ENCODE peak calls at places on chromosomes 16 and 17, in seven cellular contexts. One of them, this sample, is unnamed.
A peak's percentile ranks its signal among the peaks of the same experiment; 100 is the strongest.

GRCh38 chr17:16474012-16474725 is 17.8 kb downstream of the LRRC75A start:
- DNase-seq in heart left ventricle: no peak
- DNase-seq in D341Med: no peak
- DNase-seq in right atrium auricular region: no peak
- DNase-seq in omental fat pad: no peak
- DNase-seq in brain microvascular endothelial cell: no peak
- DNase-seq in NCI-H2171: no peak
- DNase-seq in this sample: no peak

GRCh38 chr16:67961551-67961957 is 6.9 kb downstream of the SLC12A4 start:
- DNase-seq in brain microvascular endothelial cell: no peak
- DNase-seq in D341Med: no peak
- DNase-seq in heart left ventricle: peak; percentile 60
- DNase-seq in right atrium auricular region: no peak
- DNase-seq in omental fat pad: no peak
- DNase-seq in NCI-H2171: peak; percentile 60
- DNase-seq in this sample: no peak

GRCh38 chr17:65099941-65100315 is 37.2 kb upstream of the RGS9 start:
- DNase-seq in right atrium auricular region: no peak
- DNase-seq in omental fat pad: peak; percentile 58
- DNase-seq in D341Med: no peak
- DNase-seq in brain microvascular endothelial cell: peak; percentile 99
- DNase-seq in NCI-H2171: no peak
- DNase-seq in heart left ventricle: no peak
- DNase-seq in this sample: peak; percentile 62

GRCh38 chr17:19345067-19345460 is 17.5 kb downstream of the B9D1 start:
- DNase-seq in heart left ventricle: no peak
- DNase-seq in D341Med: no peak
- DNase-seq in right atrium auricular region: no peak
- DNase-seq in NCI-H2171: no peak
- DNase-seq in omental fat pad: no peak
- DNase-seq in brain microvascular endothelial cell: no peak
- DNase-seq in this sample: no peak

GRCh38 chr17:39402279-39402889 is 958 bp upstream of the FBXL20 start:
- DNase-seq in heart left ventricle: peak; percentile 93
- DNase-seq in NCI-H2171: peak; percentile 89
- DNase-seq in brain microvascular endothelial cell: peak; percentile 90
- DNase-seq in right atrium auricular region: peak; percentile 93
- DNase-seq in D341Med: peak; percentile 99
- DNase-seq in omental fat pad: peak; percentile 97
- DNase-seq in this sample: peak; percentile 86

GRCh38 chr17:80783461-80783860 is 208.2 kb upstream of the CHMP6 start:
- DNase-seq in right atrium auricular region: no peak
- DNase-seq in NCI-H2171: no peak
- DNase-seq in heart left ventricle: no peak
- DNase-seq in omental fat pad: no peak
- DNase-seq in brain microvascular endothelial cell: no peak
- DNase-seq in D341Med: no peak
- DNase-seq in this sample: no peak

GRCh38 chr17:28177351-28177750 is 134.9 kb downstream of the NLK start:
- DNase-seq in right atrium auricular region: no peak
- DNase-seq in NCI-H2171: no peak
- DNase-seq in brain microvascular endothelial cell: no peak
- DNase-seq in omental fat pad: no peak
- DNase-seq in D341Med: no peak
- DNase-seq in heart left ventricle: no peak
- DNase-seq in this sample: no peak

GRCh38 chr17:43367588-43368242 is 31.1 kb upstream of the ARL4D start:
- DNase-seq in brain microvascular endothelial cell: peak; percentile 79
- DNase-seq in heart left ventricle: no peak
- DNase-seq in right atrium auricular region: no peak
- DNase-seq in D341Med: no peak
- DNase-seq in NCI-H2171: peak; percentile 80
- DNase-seq in omental fat pad: no peak
- DNase-seq in this sample: peak; percentile 25

GRCh38 chr16:25126820-25127232 is 15.3 kb downstream of the LCMT1 start:
- DNase-seq in omental fat pad: no peak
- DNase-seq in D341Med: peak; percentile 41
- DNase-seq in NCI-H2171: no peak
- DNase-seq in heart left ventricle: no peak
- DNase-seq in brain microvascular endothelial cell: peak; percentile 78
- DNase-seq in right atrium auricular region: no peak
- DNase-seq in this sample: no peak

GRCh38 chr16:66228791-66229190 is 137.7 kb upstream of the CDH5 start:
- DNase-seq in NCI-H2171: no peak
- DNase-seq in brain microvascular endothelial cell: no peak
- DNase-seq in omental fat pad: no peak
- DNase-seq in right atrium auricular region: no peak
- DNase-seq in heart left ventricle: no peak
- DNase-seq in D341Med: no peak
- DNase-seq in this sample: no peak

GRCh38 chr16:67101301-67101675 is 8.5 kb upstream of the PHAF1 start:
- DNase-seq in D341Med: no peak
- DNase-seq in right atrium auricular region: no peak
- DNase-seq in heart left ventricle: no peak
- DNase-seq in omental fat pad: no peak
- DNase-seq in brain microvascular endothelial cell: no peak
- DNase-seq in NCI-H2171: no peak
- DNase-seq in this sample: no peak

GRCh38 chr16:49492090-49492801 is 118.6 kb downstream of the C16orf78 start:
- DNase-seq in omental fat pad: no peak
- DNase-seq in brain microvascular endothelial cell: no peak
- DNase-seq in D341Med: peak; percentile 87
- DNase-seq in NCI-H2171: no peak
- DNase-seq in right atrium auricular region: no peak
- DNase-seq in heart left ventricle: peak; percentile 43
- DNase-seq in this sample: no peak

GRCh38 chr17:46878055-46878454 is 26.7 kb downstream of the WNT9B start:
- DNase-seq in omental fat pad: no peak
- DNase-seq in NCI-H2171: no peak
- DNase-seq in brain microvascular endothelial cell: no peak
- DNase-seq in heart left ventricle: peak; percentile 49
- DNase-seq in D341Med: no peak
- DNase-seq in right atrium auricular region: peak; percentile 64
- DNase-seq in this sample: no peak

GRCh38 chr17:10574324-10574723 is 24.9 kb upstream of the MYH2 start:
- DNase-seq in D341Med: no peak
- DNase-seq in heart left ventricle: no peak
- DNase-seq in right atrium auricular region: no peak
- DNase-seq in omental fat pad: no peak
- DNase-seq in brain microvascular endothelial cell: no peak
- DNase-seq in NCI-H2171: no peak
- DNase-seq in this sample: no peak

GRCh38 chr16:90004577-90004976 is 14.7 kb downstream of the DBNDD1 start:
- DNase-seq in D341Med: no peak
- DNase-seq in brain microvascular endothelial cell: no peak
- DNase-seq in omental fat pad: no peak
- DNase-seq in NCI-H2171: no peak
- DNase-seq in heart left ventricle: no peak
- DNase-seq in right atrium auricular region: no peak
- DNase-seq in this sample: no peak

GRCh38 chr16:57091990-57092785 is at the start of gene CPNE2:
- DNase-seq in right atrium auricular region: no peak
- DNase-seq in omental fat pad: no peak
- DNase-seq in brain microvascular endothelial cell: no peak
- DNase-seq in heart left ventricle: peak; percentile 84
- DNase-seq in NCI-H2171: peak; percentile 48
- DNase-seq in D341Med: peak; percentile 84
- DNase-seq in this sample: no peak

GRCh38 chr17:67365762-67366192 is 600 bp downstream of the PSMD12 start:
- DNase-seq in heart left ventricle: no peak
- DNase-seq in brain microvascular endothelial cell: peak; percentile 63
- DNase-seq in omental fat pad: no peak
- DNase-seq in D341Med: no peak
- DNase-seq in NCI-H2171: no peak
- DNase-seq in right atrium auricular region: no peak
- DNase-seq in this sample: no peak

GRCh38 chr17:57939797-57940196 is 15.4 kb downstream of the CUEDC1 start:
- DNase-seq in heart left ventricle: no peak
- DNase-seq in brain microvascular endothelial cell: no peak
- DNase-seq in NCI-H2171: peak; percentile 92
- DNase-seq in omental fat pad: no peak
- DNase-seq in D341Med: no peak
- DNase-seq in right atrium auricular region: no peak
- DNase-seq in this sample: no peak

GRCh38 chr16:87853411-87854052 is 15.8 kb downstream of the SLC7A5 start:
- DNase-seq in D341Med: peak; percentile 86
- DNase-seq in NCI-H2171: peak; percentile 82
- DNase-seq in brain microvascular endothelial cell: peak; percentile 83
- DNase-seq in right atrium auricular region: peak; percentile 98
- DNase-seq in omental fat pad: peak; percentile 63
- DNase-seq in heart left ventricle: peak; percentile 92
- DNase-seq in this sample: peak; percentile 90

GRCh38 chr16:24775455-24775854 is 46.0 kb downstream of the TNRC6A start:
- DNase-seq in D341Med: no peak
- DNase-seq in NCI-H2171: no peak
- DNase-seq in omental fat pad: no peak
- DNase-seq in right atrium auricular region: no peak
- DNase-seq in brain microvascular endothelial cell: no peak
- DNase-seq in heart left ventricle: no peak
- DNase-seq in this sample: no peak

GRCh38 chr17:28333083-28333746 is 2.1 kb downstream of the IFT20 start:
- DNase-seq in D341Med: no peak
- DNase-seq in omental fat pad: no peak
- DNase-seq in right atrium auricular region: no peak
- DNase-seq in brain microvascular endothelial cell: no peak
- DNase-seq in NCI-H2171: no peak
- DNase-seq in heart left ventricle: no peak
- DNase-seq in this sample: no peak

GRCh38 chr17:36183001-36183810 is 6.8 kb upstream of the TBC1D3B start:
- DNase-seq in brain microvascular endothelial cell: peak; percentile 52
- DNase-seq in NCI-H2171: peak; percentile 62
- DNase-seq in omental fat pad: no peak
- DNase-seq in right atrium auricular region: no peak
- DNase-seq in D341Med: peak; percentile 73
- DNase-seq in heart left ventricle: peak; percentile 83
- DNase-seq in this sample: no peak

GRCh38 chr17:50956409-50956749 is 90.2 kb upstream of the TOB1 start:
- DNase-seq in NCI-H2171: no peak
- DNase-seq in right atrium auricular region: no peak
- DNase-seq in omental fat pad: no peak
- DNase-seq in brain microvascular endothelial cell: no peak
- DNase-seq in heart left ventricle: no peak
- DNase-seq in D341Med: no peak
- DNase-seq in this sample: no peak

GRCh38 chr17:83025636-83026280 is 53.7 kb upstream of the METRNL start:
- DNase-seq in heart left ventricle: no peak
- DNase-seq in omental fat pad: no peak
- DNase-seq in brain microvascular endothelial cell: no peak
- DNase-seq in NCI-H2171: no peak
- DNase-seq in D341Med: no peak
- DNase-seq in right atrium auricular region: peak; percentile 42
- DNase-seq in this sample: no peak

GRCh38 chr17:80393961-80394360 is 21.0 kb upstream of the ENDOV start:
- DNase-seq in right atrium auricular region: no peak
- DNase-seq in brain microvascular endothelial cell: no peak
- DNase-seq in omental fat pad: no peak
- DNase-seq in heart left ventricle: no peak
- DNase-seq in NCI-H2171: no peak
- DNase-seq in D341Med: no peak
- DNase-seq in this sample: no peak

GRCh38 chr16:46811682-46812081 is 19.3 kb downstream of the C16orf87 start:
- DNase-seq in brain microvascular endothelial cell: no peak
- DNase-seq in omental fat pad: no peak
- DNase-seq in D341Med: no peak
- DNase-seq in right atrium auricular region: no peak
- DNase-seq in heart left ventricle: no peak
- DNase-seq in NCI-H2171: no peak
- DNase-seq in this sample: no peak

GRCh38 chr17:73954981-73955380 is 248.5 kb upstream of the RPL38 start:
- DNase-seq in omental fat pad: no peak
- DNase-seq in NCI-H2171: no peak
- DNase-seq in brain microvascular endothelial cell: no peak
- DNase-seq in heart left ventricle: no peak
- DNase-seq in right atrium auricular region: no peak
- DNase-seq in D341Med: no peak
- DNase-seq in this sample: no peak

GRCh38 chr17:19482571-19482970 is 51.1 kb upstream of the SLC47A1 start:
- DNase-seq in NCI-H2171: no peak
- DNase-seq in heart left ventricle: no peak
- DNase-seq in omental fat pad: no peak
- DNase-seq in right atrium auricular region: no peak
- DNase-seq in brain microvascular endothelial cell: no peak
- DNase-seq in D341Med: no peak
- DNase-seq in this sample: no peak

GRCh38 chr16:81204794-81205680 is 33.5 kb upstream of the BCO1 start:
- DNase-seq in brain microvascular endothelial cell: peak; percentile 33
- DNase-seq in omental fat pad: no peak
- DNase-seq in heart left ventricle: no peak
- DNase-seq in NCI-H2171: peak; percentile 30
- DNase-seq in D341Med: peak; percentile 65
- DNase-seq in right atrium auricular region: peak; percentile 61
- DNase-seq in this sample: peak; percentile 51

GRCh38 chr17:74937064-74938051 is 1.7 kb downstream of the OTOP3 start:
- DNase-seq in NCI-H2171: no peak
- DNase-seq in omental fat pad: no peak
- DNase-seq in heart left ventricle: no peak
- DNase-seq in brain microvascular endothelial cell: no peak
- DNase-seq in D341Med: no peak
- DNase-seq in right atrium auricular region: no peak
- DNase-seq in this sample: no peak

GRCh38 chr17:50087246-50087911 is 7.8 kb upstream of the PDK2 start:
- DNase-seq in NCI-H2171: peak; percentile 42
- DNase-seq in heart left ventricle: peak; percentile 63
- DNase-seq in right atrium auricular region: peak; percentile 75
- DNase-seq in D341Med: peak; percentile 92
- DNase-seq in omental fat pad: peak; percentile 65
- DNase-seq in brain microvascular endothelial cell: peak; percentile 71
- DNase-seq in this sample: peak; percentile 73

GRCh38 chr17:3890082-3890892 is 2.6 kb downstream of the CAMKK1 start:
- DNase-seq in right atrium auricular region: peak; percentile 89
- DNase-seq in heart left ventricle: peak; percentile 55
- DNase-seq in omental fat pad: peak; percentile 81
- DNase-seq in NCI-H2171: peak; percentile 93
- DNase-seq in D341Med: peak; percentile 78
- DNase-seq in brain microvascular endothelial cell: peak; percentile 82
- DNase-seq in this sample: no peak

GRCh38 chr17:17681187-17681743 is at the start of gene RAI1:
- DNase-seq in right atrium auricular region: no peak
- DNase-seq in D341Med: peak; percentile 91
- DNase-seq in heart left ventricle: peak; percentile 87
- DNase-seq in NCI-H2171: peak; percentile 87
- DNase-seq in omental fat pad: no peak
- DNase-seq in brain microvascular endothelial cell: no peak
- DNase-seq in this sample: peak; percentile 68

GRCh38 chr17:74163271-74163821 is 40.1 kb upstream of the RPL38 start:
- DNase-seq in D341Med: peak; percentile 26
- DNase-seq in NCI-H2171: no peak
- DNase-seq in right atrium auricular region: no peak
- DNase-seq in brain microvascular endothelial cell: no peak
- DNase-seq in omental fat pad: no peak
- DNase-seq in heart left ventricle: no peak
- DNase-seq in this sample: no peak

GRCh38 chr17:31838641-31839225 is 20.3 kb downstream of the COPRS start:
- DNase-seq in heart left ventricle: no peak
- DNase-seq in right atrium auricular region: no peak
- DNase-seq in D341Med: peak; percentile 47
- DNase-seq in omental fat pad: no peak
- DNase-seq in NCI-H2171: no peak
- DNase-seq in brain microvascular endothelial cell: no peak
- DNase-seq in this sample: no peak

GRCh38 chr17:29760279-29760721 is 137.6 kb upstream of the CORO6 start:
- DNase-seq in brain microvascular endothelial cell: peak; percentile 33
- DNase-seq in right atrium auricular region: no peak
- DNase-seq in NCI-H2171: no peak
- DNase-seq in heart left ventricle: no peak
- DNase-seq in D341Med: no peak
- DNase-seq in omental fat pad: no peak
- DNase-seq in this sample: peak; percentile 70

GRCh38 chr17:57875109-57876022 is 25.5 kb upstream of the MRPS23 start:
- DNase-seq in omental fat pad: peak; percentile 56
- DNase-seq in heart left ventricle: peak; percentile 86
- DNase-seq in NCI-H2171: peak; percentile 93
- DNase-seq in brain microvascular endothelial cell: peak; percentile 95
- DNase-seq in D341Med: no peak
- DNase-seq in right atrium auricular region: peak; percentile 88
- DNase-seq in this sample: no peak

GRCh38 chr16:728131-728889 is 1.4 kb downstream of the HAGHL start:
- DNase-seq in right atrium auricular region: no peak
- DNase-seq in D341Med: peak; percentile 84
- DNase-seq in NCI-H2171: peak; percentile 65
- DNase-seq in brain microvascular endothelial cell: peak; percentile 63
- DNase-seq in omental fat pad: no peak
- DNase-seq in heart left ventricle: peak; percentile 70
- DNase-seq in this sample: peak; percentile 53

This sample was measured in CD8-positive, alpha-beta T cell.